ENCODE peak calls at places on chromosome 21, in eight cellular contexts. V is psoas muscle, Q is lower lobe of right lung, W is small intestine, N is heart left ventricle, F is thyroid gland, R is NT2/D1, X is PC-3. H is an unnamed sample.

GRCh38 chr21:36027352-36027751 is 33.0 kb downstream of the SETD4 start:
- DNase-seq in V (no peak), Q (no peak), W (no peak), N (no peak), F (no peak), R (no peak), X (no peak), H (no peak)

GRCh38 chr21:20108976-20109375 is 889.2 kb upstream of the NCAM2 start:
- DNase-seq in V (no peak), Q (no peak), W (no peak), N (no peak), F (no peak), R (no peak), X (no peak), H (no peak)

GRCh38 chr21:46295996-46296752 is 10.0 kb downstream of the YBEY start:
- DNase-seq in V (peak; percentile 89), Q (peak; percentile 90), W (peak; percentile 37), N (peak; percentile 91), F (peak; percentile 66), R (no peak), X (no peak), H (peak; percentile 91)

GRCh38 chr21:38790961-38791360 is 14.8 kb upstream of the ETS2 start:
- DNase-seq in V (no peak), Q (no peak), W (no peak), N (no peak), F (no peak), R (no peak), X (no peak), H (no peak)

GRCh38 chr21:42711667-42712066 is 58.2 kb downstream of the PDE9A start:
- DNase-seq in V (no peak), Q (no peak), W (no peak), N (no peak), F (no peak), R (no peak), X (no peak), H (no peak)

GRCh38 chr21:42665026-42665425 is 11.6 kb downstream of the PDE9A start:
- DNase-seq in V (no peak), Q (no peak), W (no peak), N (no peak), F (no peak), R (no peak), X (peak; percentile 37), H (no peak)

GRCh38 chr21:39040494-39041110 is 142.6 kb downstream of the PSMG1 start:
- DNase-seq in V (no peak), Q (no peak), W (no peak), N (no peak), F (no peak), R (no peak), X (no peak), H (no peak)

GRCh38 chr21:38499296-38499695 is 1.0 kb upstream of the ERG start:
- DNase-seq in V (no peak), Q (no peak), W (no peak), N (no peak), F (no peak), R (no peak), X (no peak), H (no peak)

GRCh38 chr21:45972716-45973474 is 8.7 kb upstream of the COL6A1 start:
- DNase-seq in V (peak; percentile 87), Q (peak; percentile 51), W (no peak), N (peak; percentile 92), F (peak; percentile 35), R (no peak), X (no peak), H (peak; percentile 82)

GRCh38 chr21:44462834-44463200 is 7.5 kb downstream of the LRRC3 start:
- DNase-seq in V (no peak), Q (no peak), W (no peak), N (no peak), F (no peak), R (no peak), X (no peak), H (no peak)

GRCh38 chr21:42844411-42845113 is 34.8 kb downstream of the WDR4 start:
- DNase-seq in V (peak; percentile 43), Q (peak; percentile 78), W (no peak), N (peak; percentile 56), F (peak; percentile 95), R (no peak), X (no peak), H (peak; percentile 65)

GRCh38 chr21:45309069-45309521 is 21.4 kb upstream of the POFUT2 start:
- DNase-seq in V (peak; percentile 75), Q (peak; percentile 74), W (peak; percentile 55), N (peak; percentile 79), F (peak; percentile 43), R (peak; percentile 75), X (peak; percentile 65), H (peak; percentile 89)

GRCh38 chr21:27275294-27275927 is 308.5 kb upstream of the ADAMTS5 start:
- DNase-seq in V (no peak), Q (no peak), W (no peak), N (no peak), F (no peak), R (no peak), X (peak; percentile 49), H (no peak)

GRCh38 chr21:31592501-31592900 is 67.0 kb upstream of the SOD1 start:
- DNase-seq in V (no peak), Q (no peak), W (no peak), N (no peak), F (no peak), R (no peak), X (no peak), H (no peak)

DNA sequence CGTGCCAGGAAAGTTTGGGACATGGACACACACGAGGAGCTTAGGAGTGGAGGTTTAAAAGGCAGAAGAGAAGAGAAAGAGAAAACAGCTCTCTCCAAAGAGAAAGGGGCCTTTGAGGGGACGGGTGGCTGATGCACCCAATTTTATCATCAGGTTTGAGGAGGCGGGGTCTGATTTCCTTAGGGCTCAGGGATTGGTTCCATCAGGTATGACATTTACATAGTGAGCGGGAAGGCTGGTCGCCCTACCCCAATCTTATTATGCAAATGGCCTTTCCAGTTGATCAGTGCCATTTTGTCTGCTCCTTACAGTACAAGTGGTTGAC is 749.1 kb upstream of the TPTE start:
- DNase-seq in V (no peak), Q (no peak), W (no peak), N (no peak), F (no peak), R (no peak), X (no peak), H (no peak)
- H3K9me3 ChIP-seq in V (no peaks in the 10 kb centered on the region), Q (peaks cover 6% of the 10 kb centered on the region), W (peaks cover 10% of the 10 kb centered on the region), N (peaks cover 6% of the 10 kb centered on the region), F (no peaks in the 10 kb centered on the region), R (peaks cover 5% of the 10 kb centered on the region), X (peaks cover 65% of the 10 kb centered on the region), H (no peaks in the 10 kb centered on the region)

GRCh38 chr21:10521091-10521598 is at the start of gene TPTE:
- DNase-seq in V (no peak), Q (peak; percentile 45), W (no peak), N (no peak), F (no peak), R (peak; percentile 60), X (no peak), H (no peak)
- H3K9me3 ChIP-seq in V (no peaks in the 10 kb centered on the region), Q (peaks cover 15% of the 10 kb centered on the region), W (peaks cover 7% of the 10 kb centered on the region), N (peaks cover 17% of the 10 kb centered on the region), F (no peaks in the 10 kb centered on the region), R (no peaks in the 10 kb centered on the region), X (peaks cover 16% of the 10 kb centered on the region), H (peaks cover 8% of the 10 kb centered on the region)

DNA sequence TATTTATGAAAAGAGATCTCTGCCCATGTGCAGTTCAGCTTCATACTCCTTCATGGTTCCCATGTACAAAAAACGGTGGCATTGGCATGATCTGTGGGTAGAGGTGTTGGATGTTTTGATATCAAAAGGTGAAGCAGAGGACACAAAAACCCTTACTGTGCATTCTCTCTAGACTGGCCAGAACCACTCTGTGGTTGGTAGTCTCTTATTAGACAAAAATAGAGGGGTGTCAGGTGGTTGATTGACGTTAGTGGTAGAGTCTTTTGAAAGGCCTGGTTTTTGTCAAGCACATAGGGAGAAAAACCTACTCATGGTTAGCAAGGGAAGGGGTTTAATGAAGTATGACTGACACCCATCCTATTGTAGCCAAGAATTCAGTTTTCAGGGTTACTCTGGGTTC is 400.0 kb upstream of the TMPRSS15 start:
- DNase-seq in V (no peak), Q (no peak), W (no peak), N (no peak), F (no peak), R (no peak), X (no peak), H (no peak)
- H3K9me3 ChIP-seq in V (no peaks in the 10 kb centered on the region), Q (no peaks in the 10 kb centered on the region), W (no peaks in the 10 kb centered on the region), N (no peaks in the 10 kb centered on the region), F (no peaks in the 10 kb centered on the region), R (peaks cover 1% of the 10 kb centered on the region), X (no peaks in the 10 kb centered on the region), H (no peaks in the 10 kb centered on the region)

DNA sequence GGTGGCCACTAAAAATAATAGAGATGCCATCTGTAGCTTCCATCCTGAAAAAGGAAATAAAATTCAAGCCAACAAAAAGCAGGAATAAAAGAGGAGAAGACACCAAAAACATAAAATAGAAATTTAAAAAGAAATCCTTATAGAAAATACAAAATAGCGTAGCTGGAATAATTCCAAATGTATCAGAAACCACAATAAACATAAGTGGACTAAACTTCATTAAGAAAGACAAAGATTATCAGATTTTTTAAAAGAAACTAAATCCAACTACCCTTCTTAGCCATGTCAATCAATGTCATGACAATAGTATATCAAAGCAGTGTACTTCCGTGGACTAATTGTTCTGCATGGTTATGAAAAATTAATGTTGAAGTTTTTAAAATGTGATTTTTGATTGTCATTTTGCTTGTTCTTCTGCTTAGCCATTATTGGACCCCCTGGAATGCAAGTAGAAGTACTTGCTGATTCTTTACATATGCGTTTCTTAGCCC is 13.2 kb downstream of the IL10RB start:
- DNase-seq in V (no peak), Q (no peak), W (no peak), N (no peak), F (no peak), R (no peak), X (no peak), H (no peak)
- H3K9me3 ChIP-seq in V (peaks cover 9% of the 10 kb centered on the region), Q (no peaks in the 10 kb centered on the region), W (no peaks in the 10 kb centered on the region), N (peaks cover 5% of the 10 kb centered on the region), F (no peaks in the 10 kb centered on the region), R (peaks cover 15% of the 10 kb centered on the region), X (no peaks in the 10 kb centered on the region), H (no peaks in the 10 kb centered on the region)

DNA sequence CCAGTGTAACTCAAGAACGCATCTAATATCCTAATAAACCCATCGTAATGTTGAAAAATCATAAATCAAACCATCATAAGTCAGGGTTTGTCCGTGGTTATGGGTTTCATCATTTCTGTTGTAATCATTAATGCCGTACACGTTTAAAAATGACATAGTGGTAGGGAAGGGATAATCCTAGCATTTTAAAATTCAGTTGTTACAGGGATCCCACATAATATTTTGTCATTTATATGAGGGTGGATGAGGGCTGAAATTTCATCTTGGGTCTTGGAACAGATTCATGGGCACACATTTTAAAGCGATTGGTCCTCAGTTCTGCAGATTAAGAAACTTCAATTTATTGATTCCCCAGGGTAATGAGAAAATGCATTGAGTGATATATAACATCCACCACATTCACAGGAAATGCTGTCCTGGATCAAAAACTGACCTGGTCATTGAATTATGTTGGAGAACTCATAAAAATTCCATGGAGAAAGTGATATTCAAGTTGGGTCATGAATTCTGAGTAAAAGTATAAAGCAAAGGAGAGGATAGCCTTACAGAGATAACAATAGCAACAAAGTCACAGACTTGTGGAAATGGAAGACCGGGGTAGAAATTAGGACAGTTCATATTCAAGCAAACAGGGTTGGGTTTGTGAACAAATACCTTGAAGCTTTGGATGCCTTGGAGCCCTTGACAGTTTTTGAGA is 1527.3 kb upstream of the TPTE start:
- DNase-seq in V (no peak), Q (no peak), W (no peak), N (no peak), F (no peak), R (no peak), X (peak; percentile 2), H (no peak)
- H3K9me3 ChIP-seq in V (no peaks in the 10 kb centered on the region), Q (no peaks in the 10 kb centered on the region), W (peaks cover 14% of the 10 kb centered on the region), N (no peaks in the 10 kb centered on the region), F (no peaks in the 10 kb centered on the region), R (peaks cover 4% of the 10 kb centered on the region), X (no peaks in the 10 kb centered on the region), H (peaks cover 7% of the 10 kb centered on the region)

GRCh38 chr21:25080706-25081495 is 526.4 kb downstream of the MRPL39 start:
- DNase-seq in V (no peak), Q (no peak), W (no peak), N (no peak), F (no peak), R (no peak), X (no peak), H (no peak)
- H3K9me3 ChIP-seq in V (no peaks in the 10 kb centered on the region), Q (no peaks in the 10 kb centered on the region), W (no peaks in the 10 kb centered on the region), N (no peaks in the 10 kb centered on the region), F (no peaks in the 10 kb centered on the region), R (no peaks in the 10 kb centered on the region), X (no peaks in the 10 kb centered on the region), H (no peaks in the 10 kb centered on the region)